ENCODE peak calls at places on chromosomes 4 and X, in six cellular contexts. X is heart right ventricle, O is suprapubic skin, P is cardiac muscle cell, L is pancreas, R is mesendoderm. D is an unnamed sample. For H3K4me1 and H3K36me3, the result is how much of the 10 kb centered on the place peaks cover.

GRCh38 chrX:67544871-67545771 is 1.3 kb downstream of the AR start:
- DNase-seq in X (peak), R (peak), L (peak), O (peak), P (peak), D (no peak)

GRCh38 chr4:15149842-15150592 is 147.7 kb downstream of the CPEB2 start:
- DNase-seq in R (peak), P (peak), O (peak), L (peak), X (peak), D (peak)

GRCh38 chrX:14729058-14729457 is 143.8 kb downstream of the FANCB start:
- DNase-seq in P (no peak), X (no peak), O (no peak), R (peak), L (no peak), D (no peak)

GRCh38 chrX:125293792-125294780 is 25.6 kb upstream of the TEX13C start:
- DNase-seq in L (no peak), R (no peak), P (peak), O (no peak), X (no peak), D (no peak)

GRCh38 chrX:34884693-34885277 is 57.8 kb upstream of the FAM47B start:
- DNase-seq in O (no peak), L (no peak), X (no peak), R (no peak), P (peak), D (no peak)

GRCh38 chrX:31658360-31658759 is 586.5 kb upstream of the FTHL17 start:
- DNase-seq in X (no peak), L (no peak), P (peak), R (peak), O (no peak), D (no peak)

GRCh38 chr4:2950221-2950989 is 12.8 kb downstream of the NOP14 start:
- DNase-seq in O (no peak), L (peak), R (no peak), X (no peak), P (no peak), D (no peak)

GRCh38 chr4:108466936-108467902 is 153.2 kb upstream of the RPL34 start:
- DNase-seq in R (peak), O (no peak), P (peak), X (no peak), L (no peak), D (no peak)

GRCh38 chr4:107279729-107280128 is 243.6 kb upstream of the DKK2 start:
- DNase-seq in O (no peak), P (peak), R (peak), X (no peak), L (no peak), D (no peak)

GRCh38 chr4:82223715-82224114 is 150.1 kb downstream of the HNRNPD start:
- DNase-seq in L (no peak), P (peak), X (no peak), R (peak), O (no peak), D (no peak)

GRCh38 chr4:187006189-187006618 is 282.5 kb upstream of the FAT1 start:
- DNase-seq in X (no peak), O (no peak), L (no peak), P (peak), R (no peak), D (no peak)

GRCh38 chr4:24364852-24365251 is 219.5 kb downstream of the DHX15 start:
- DNase-seq in L (no peak), X (no peak), O (no peak), P (no peak), R (no peak), D (no peak)

GRCh38 chrX:129932792-129933321 is 26.9 kb downstream of the UTP14A start:
- DNase-seq in X (peak), P (no peak), R (no peak), L (peak), O (peak), D (no peak)

GRCh38 chrX:3017492-3017891 is 11.1 kb downstream of the ARSH start:
- DNase-seq in O (no peak), X (no peak), L (no peak), P (no peak), R (no peak), D (no peak)

GRCh38 chr4:42965326-42965725 is 72.8 kb downstream of the GRXCR1 start:
- DNase-seq in X (no peak), O (no peak), P (no peak), R (peak), L (no peak), D (no peak)

GRCh38 chrX:71668248-71668595 is 876 bp downstream of the LOC101059915 start:
- DNase-seq in O (no peak), R (no peak), P (no peak), L (no peak), X (no peak), D (no peak)

GRCh38 chrX:150574824-150575409 is 6.5 kb downstream of the MTM1 start:
- DNase-seq in O (no peak), P (no peak), R (peak), X (no peak), L (no peak), D (no peak)
- H3K4me1 ChIP-seq in O (under half), P (under half), R (under half), X (under half), L (under half), D (under half)

DNA sequence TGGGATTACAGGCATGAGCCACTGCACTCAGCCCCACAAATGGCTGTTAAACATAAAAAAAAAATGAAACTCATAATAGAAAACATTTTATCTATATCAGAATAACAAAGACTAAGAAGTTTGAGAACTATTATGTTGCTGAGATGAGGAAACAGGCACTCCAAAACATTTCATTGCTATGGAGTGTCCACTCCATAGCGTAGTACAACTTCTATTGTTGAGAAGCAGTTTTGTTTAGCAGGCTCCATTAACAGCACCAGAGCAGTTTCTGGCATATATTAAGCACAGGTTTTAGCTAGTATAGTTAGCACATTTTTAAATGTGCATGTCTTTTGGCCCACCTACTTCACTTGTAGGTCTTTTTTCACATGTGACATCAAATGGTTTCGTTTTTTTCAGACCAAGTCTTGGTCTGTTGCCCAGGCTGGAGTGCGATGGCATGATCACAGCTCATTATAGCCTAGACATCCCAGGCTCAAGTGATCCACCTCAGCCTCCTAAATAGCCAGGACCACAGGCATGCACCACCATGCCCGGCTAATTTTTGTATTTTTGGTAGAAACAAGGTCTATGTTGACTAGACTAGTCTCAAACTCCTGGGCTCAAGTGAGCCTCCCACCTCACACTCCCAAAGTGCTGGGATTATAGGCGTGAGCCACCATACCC is 5.8 kb downstream of the HMGB2 start:
- DNase-seq in P (no peak), O (no peak), X (no peak), L (no peak), R (no peak), D (no peak)
- H3K36me3 ChIP-seq in P (under half), O (under half), X (half or more), L (under half), R (under half), D (under half)

GRCh38 chr4:129323630-129324029 is 227.7 kb downstream of the C4orf33 start:
- DNase-seq in X (no peak), P (no peak), O (no peak), R (no peak), L (no peak), D (no peak)
- H3K4me3 ChIP-seq in X (no peak), P (no peak), O (no peak), R (no peak), L (no peak), D (no peak)

GRCh38 chr4:123555500-123556273 is 159.1 kb downstream of the SPRY1 start:
- DNase-seq in L (peak), P (peak), O (peak), X (peak), R (peak), D (peak)

GRCh38 chr4:123554819-123555499 is 158.4 kb downstream of the SPRY1 start:
- DNase-seq in R (no peak), P (peak), O (no peak), L (no peak), X (no peak), D (no peak)

GRCh38 chr4:123557857-123558536 is 161.4 kb downstream of the SPRY1 start:
- DNase-seq in X (no peak), O (no peak), P (no peak), R (peak), L (no peak), D (no peak)

GRCh38 chr4:123554263-123554662 is 157.7 kb downstream of the SPRY1 start:
- DNase-seq in L (no peak), X (no peak), P (peak), R (no peak), O (no peak), D (no peak)

DNA sequence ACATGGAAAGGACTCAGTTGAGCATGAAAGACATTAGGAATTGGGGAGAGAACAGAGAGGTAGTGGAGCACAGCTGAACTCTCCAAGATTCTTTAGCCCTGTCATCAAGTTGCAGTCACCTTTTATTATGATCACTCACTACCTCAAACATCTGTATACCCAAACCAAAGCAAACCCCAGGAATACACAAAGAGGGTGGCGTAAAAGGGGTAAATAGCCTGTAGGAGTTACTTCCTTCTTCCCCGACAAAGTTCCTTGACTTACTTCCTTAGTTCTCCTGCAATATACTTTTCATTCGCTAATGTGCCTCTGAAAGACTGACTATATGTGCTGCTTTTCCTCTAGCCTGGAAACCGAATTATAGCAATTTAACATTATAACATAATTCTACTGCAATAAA is 159.9 kb downstream of the SPRY1 start:
- DNase-seq in R (no peak), O (no peak), X (no peak), P (no peak), L (no peak), D (no peak)
- H3K4me1 ChIP-seq in R (under half), O (under half), X (under half), P (under half), L (under half), D (under half)

GRCh38 chrX:53594354-53594753 is 92.2 kb downstream of the HUWE1 start:
- DNase-seq in L (no peak), R (no peak), O (no peak), X (no peak), P (peak), D (no peak)
- H3K36me3 ChIP-seq in L (under half), R (under half), O (half or more), X (half or more), P (under half), D (under half)

GRCh38 chr4:90120815-90121214 is 6.4 kb upstream of the CCSER1 start:
- DNase-seq in X (no peak), O (no peak), L (no peak), P (no peak), R (no peak), D (no peak)

GRCh38 chr4:90121961-90122748 is 5.0 kb upstream of the CCSER1 start:
- DNase-seq in X (no peak), O (no peak), P (peak), R (no peak), L (no peak), D (no peak)

GRCh38 chr4:90127223-90127705 is at the start of gene CCSER1:
- DNase-seq in R (peak), L (peak), O (peak), X (peak), P (peak), D (peak)

GRCh38 chr4:90127706-90128345 is 632 bp downstream of the CCSER1 start:
- DNase-seq in O (no peak), L (peak), X (peak), P (peak), R (no peak), D (no peak)

GRCh38 chr4:90126805-90127204 is 389 bp upstream of the CCSER1 start:
- DNase-seq in P (no peak), O (no peak), L (no peak), X (no peak), R (peak), D (no peak)
- H3K4me3 ChIP-seq in P (peak), O (peak), L (peak), X (peak), R (no peak), D (peak)

GRCh38 chr4:169662226-169662625 is 41.8 kb downstream of the CLCN3 start:
- DNase-seq in P (no peak), L (no peak), R (no peak), X (no peak), O (no peak), D (no peak)
- H3K4me1 ChIP-seq in P (under half), L (half or more), R (under half), X (half or more), O (under half), D (under half)

GRCh38 chr4:47531241-47531953 is 46.3 kb downstream of the ATP10D start:
- DNase-seq in P (peak), L (no peak), X (no peak), O (no peak), R (peak), D (no peak)

GRCh38 chr4:47525154-47525819 is 40.2 kb downstream of the ATP10D start:
- DNase-seq in X (no peak), L (no peak), P (peak), R (peak), O (no peak), D (no peak)

GRCh38 chr4:47530801-47531200 is 45.7 kb downstream of the ATP10D start:
- DNase-seq in P (no peak), L (no peak), O (no peak), R (peak), X (no peak), D (no peak)

GRCh38 chr4:47528651-47529050 is 43.6 kb downstream of the ATP10D start:
- DNase-seq in R (no peak), O (no peak), X (no peak), L (no peak), P (peak), D (no peak)

GRCh38 chr4:47526281-47526680 is 41.2 kb downstream of the ATP10D start:
- DNase-seq in L (no peak), O (no peak), X (no peak), P (peak), R (no peak), D (no peak)
- H3K36me3 ChIP-seq in L (under half), O (under half), X (half or more), P (under half), R (under half), D (under half)

DNA sequence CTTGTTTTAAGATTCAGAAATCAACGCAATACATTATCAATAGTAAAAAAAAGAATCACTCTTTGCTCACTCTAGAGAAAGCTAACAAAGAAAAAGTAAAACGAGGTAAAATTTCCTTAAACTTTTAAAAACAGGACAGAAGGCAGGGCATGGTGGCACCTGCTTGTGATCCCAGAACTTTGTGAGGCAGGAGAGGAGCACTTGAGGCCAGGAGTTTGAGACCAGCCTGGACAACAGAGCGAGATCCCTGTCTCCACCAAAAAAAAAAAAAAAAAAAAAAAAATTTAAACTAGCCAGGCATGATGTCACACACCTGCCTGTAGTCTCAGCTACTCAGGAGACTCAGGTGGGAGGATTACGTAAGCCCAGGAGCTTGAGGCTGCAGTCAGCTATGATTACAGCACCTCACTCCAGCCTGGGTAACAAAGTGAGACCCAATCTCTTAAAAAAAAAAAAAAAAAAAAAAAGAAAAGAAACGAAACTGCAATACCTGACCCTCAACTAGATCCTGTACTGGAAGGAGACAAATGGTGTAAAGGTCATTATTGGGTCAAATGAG is 3.5 kb downstream of the CCNI start:
- DNase-seq in X (no peak), R (peak), L (no peak), P (no peak), O (no peak), D (no peak)
- H3K4me3 ChIP-seq in X (peak), R (no peak), L (peak), P (no peak), O (no peak), D (peak)

DNA sequence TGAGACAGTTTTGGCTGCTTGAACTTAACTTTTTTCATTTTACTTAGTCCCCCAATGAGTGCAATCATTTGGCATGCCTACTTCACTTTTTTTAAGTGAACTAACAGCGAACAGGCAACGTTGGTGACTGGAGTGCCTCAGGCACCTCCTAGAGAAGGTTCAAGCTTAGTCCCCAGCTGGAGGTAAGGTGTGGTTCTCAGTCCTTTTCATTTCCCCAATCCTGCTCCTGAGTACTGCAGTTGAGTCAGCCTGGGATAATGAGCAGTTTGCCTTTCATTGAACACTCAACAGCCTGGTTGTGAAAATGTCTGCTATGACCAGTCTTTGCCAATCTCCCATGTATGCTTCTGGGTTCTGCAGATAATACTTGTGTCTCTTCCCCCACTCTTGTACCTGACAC is 109.5 kb downstream of the CDKL5 start:
- DNase-seq in X (no peak), P (no peak), R (no peak), O (no peak), L (no peak), D (no peak)
- H3K4me1 ChIP-seq in X (under half), P (under half), R (under half), O (under half), L (under half), D (under half)

D was measured in thoracic aorta.